ENCODE peak calls at places on chromosomes 4 and X, in four cellular contexts. T is WTC11, H is HepG2, X is K562. V is an unnamed sample.

GRCh38 chrX:72539822-72540221 is 32.8 kb downstream of the HDAC8 start:
- DNase-seq in X (no peak), H (no peak), T (no peak), V (no peak)

GRCh38 chrX:101550825-101551767 is 749 bp downstream of the ARMCX1 start:
- DNase-seq in X (peak; percentile 7), H (no peak), T (peak; percentile 55), V (no peak)

GRCh38 chr4:75429208-75429607 is 85.0 kb downstream of the RCHY1 start:
- DNase-seq in X (no peak), H (no peak), T (no peak), V (no peak)

GRCh38 chr4:94551616-94552564 is 100.1 kb downstream of the PDLIM5 start:
- DNase-seq in H (no peak), X (no peak), T (no peak), V (no peak)

GRCh38 chr4:154349829-154350228 is 141.8 kb downstream of the DCHS2 start:
- DNase-seq in H (peak; percentile 12), T (no peak), X (no peak), V (no peak)

GRCh38 chr4:76523593-76523992 is 88.6 kb downstream of the SHROOM3 start:
- DNase-seq in T (no peak), X (no peak), H (no peak), V (no peak)

GRCh38 chr4:5921074-5921473 is 28.2 kb upstream of the CRMP1 start:
- DNase-seq in T (no peak), X (no peak), H (no peak), V (no peak)

GRCh38 chr4:124631760-124632159 is 80.8 kb downstream of the ANKRD50 start:
- DNase-seq in X (peak; percentile 21), T (no peak), H (no peak), V (no peak)

GRCh38 chr4:93791570-93792195 is 36.9 kb upstream of the ATOH1 start:
- DNase-seq in H (peak; percentile 50), X (peak; percentile 60), T (peak; percentile 68), V (no peak)

GRCh38 chr4:30718021-30718888 is 1.9 kb upstream of the PCDH7 start:
- DNase-seq in H (no peak), X (no peak), T (peak; percentile 66), V (no peak)

GRCh38 chrX:68682790-68683189 is 35.3 kb downstream of the STARD8 start:
- DNase-seq in T (no peak), H (no peak), X (no peak), V (no peak)
- TF ChIP-seq CBFB in T (no peak), H (no peak), X (no peak), V (no peak)

GRCh38 chr4:67933038-67933437 is 30.3 kb downstream of the TMPRSS11A start:
- DNase-seq in H (no peak), T (no peak), X (no peak), V (no peak)
- TF ChIP-seq SP1 in H (no peak), T (no peak), X (no peak), V (no peak)

GRCh38 chr4:48396043-48396442 is 54.7 kb downstream of the SLAIN2 start:
- DNase-seq in T (no peak), X (no peak), H (no peak), V (no peak)
- TF ChIP-seq CBFB in T (no peak), X (no peak), H (no peak), V (no peak)

GRCh38 chr4:87410157-87410556 is 12.2 kb upstream of the NUDT9 start:
- DNase-seq in X (no peak), H (peak; percentile 67), T (no peak), V (no peak)
- TF ChIP-seq SP1 in X (no peak), H (no peak), T (no peak), V (no peak)

V was measured in GM12878.